ENCODE peak calls at places on chromosomes 3 and 15, in seven cellular contexts. T, E, P, H, W, B and X are unnamed samples.

GRCh38 chr15:41917767-41918430 is 24.0 kb upstream of the SPTBN5 start:
- DNase-seq in E (no peak), H (no peak), T (peak), P (no peak), W (no peak), B (no peak), X (no peak)

GRCh38 chr15:84973492-84974460 is 7.9 kb upstream of the PDE8A start:
- DNase-seq in B (no peak), E (no peak), P (no peak), H (no peak), T (no peak), W (no peak), X (no peak)

GRCh38 chr3:4548769-4549168 is 55.6 kb downstream of the ITPR1 start:
- DNase-seq in B (no peak), H (no peak), P (no peak), E (no peak), W (no peak), T (no peak), X (no peak)

GRCh38 chr3:54969652-54970051 is 41.8 kb upstream of the LRTM1 start:
- DNase-seq in P (no peak), H (no peak), T (no peak), E (no peak), B (no peak), W (no peak), X (no peak)

GRCh38 chr3:186786810-186787375 is 3.5 kb downstream of the EIF4A2 start:
- DNase-seq in H (no peak), E (no peak), W (no peak), P (peak), B (no peak), T (no peak), X (no peak)

GRCh38 chr3:13935494-13936094 is 55.7 kb upstream of the WNT7A start:
- DNase-seq in T (no peak), W (no peak), H (no peak), E (no peak), B (no peak), P (no peak), X (no peak)

GRCh38 chr15:58793862-58794261 is 22.8 kb downstream of the MINDY2 start:
- DNase-seq in B (no peak), H (no peak), P (no peak), T (peak), E (no peak), W (no peak), X (peak)

GRCh38 chr3:55089211-55089610 is 161.4 kb upstream of the LRTM1 start:
- DNase-seq in H (no peak), B (no peak), P (no peak), E (no peak), T (no peak), W (no peak), X (no peak)

GRCh38 chr3:195139876-195140240 is 131.1 kb downstream of the XXYLT1 start:
- DNase-seq in P (no peak), T (peak), E (no peak), W (no peak), B (no peak), H (no peak), X (peak)

GRCh38 chr3:144363856-144364255 is 392.2 kb downstream of the DIPK2A start:
- DNase-seq in B (no peak), E (no peak), W (no peak), H (no peak), T (no peak), P (no peak), X (peak)

GRCh38 chr3:72223116-72223515 is 438.2 kb upstream of the PROK2 start:
- DNase-seq in E (no peak), H (no peak), T (no peak), P (no peak), W (no peak), B (no peak), X (no peak)

GRCh38 chr3:117997201-117998049 is 1037.2 kb downstream of the IGSF11 start:
- DNase-seq in T (peak), H (peak), P (peak), E (peak), B (peak), W (peak), X (peak)

GRCh38 chr3:111473550-111473949 is 68.4 kb upstream of the CD96 start:
- DNase-seq in B (no peak), H (no peak), T (no peak), W (peak), P (no peak), E (no peak), X (no peak)

GRCh38 chr15:85667491-85668424 is 127.0 kb downstream of the KLHL25 start:
- DNase-seq in P (peak), E (no peak), H (no peak), W (no peak), B (no peak), T (peak), X (peak)

GRCh38 chr3:47176582-47176981 is 12.7 kb upstream of the SETD2 start:
- DNase-seq in P (no peak), H (no peak), T (no peak), E (no peak), W (no peak), B (no peak), X (no peak)

GRCh38 chr3:45362768-45363167 is 25.6 kb upstream of the LARS2 start:
- DNase-seq in E (no peak), B (no peak), P (no peak), T (no peak), H (no peak), W (no peak), X (peak)

GRCh38 chr15:72229076-72229946 is 1.7 kb downstream of the PKM start:
- DNase-seq in P (peak), W (no peak), T (no peak), E (peak), H (no peak), B (peak), X (no peak)

GRCh38 chr3:101984356-101984755 is 135.0 kb downstream of the NFKBIZ start:
- DNase-seq in E (no peak), H (no peak), P (no peak), B (no peak), T (no peak), W (no peak), X (peak)

GRCh38 chr3:124972457-124972856 is 37.9 kb upstream of the MUC13 start:
- DNase-seq in W (no peak), H (no peak), E (no peak), T (no peak), P (no peak), B (no peak), X (no peak)

GRCh38 chr3:119294889-119295769 is 946 bp downstream of the ARHGAP31 start:
- DNase-seq in B (peak), E (peak), H (peak), T (no peak), W (no peak), P (peak), X (no peak)

GRCh38 chr3:144394052-144394451 is 422.4 kb downstream of the DIPK2A start:
- DNase-seq in W (no peak), T (peak), P (no peak), H (no peak), B (no peak), E (no peak), X (peak)

GRCh38 chr3:73848173-73848751 is 223.5 kb upstream of the PDZRN3 start:
- DNase-seq in T (no peak), E (no peak), H (peak), W (no peak), P (peak), B (no peak), X (no peak)

GRCh38 chr3:195801251-195802183 is 10.2 kb downstream of the MUC4 start:
- DNase-seq in E (no peak), H (no peak), P (no peak), B (no peak), W (no peak), T (no peak), X (no peak)

GRCh38 chr15:61081028-61081322 is 148.1 kb downstream of the RORA start:
- DNase-seq in E (no peak), W (no peak), P (no peak), T (no peak), H (no peak), B (no peak), X (no peak)

GRCh38 chr3:79618883-79619282 is 148.9 kb downstream of the ROBO1 start:
- DNase-seq in H (no peak), T (peak), E (no peak), W (peak), B (no peak), P (no peak), X (peak)

GRCh38 chr3:184805351-184806038 is 6.5 kb upstream of the VPS8 start:
- DNase-seq in T (no peak), W (no peak), P (no peak), H (peak), E (no peak), B (no peak), X (no peak)

GRCh38 chr15:31467361-31467760 is 140.7 kb downstream of the KLF13 start:
- DNase-seq in B (no peak), T (no peak), E (no peak), H (no peak), W (no peak), P (no peak), X (peak)

GRCh38 chr15:72579814-72580213 is 74.7 kb upstream of the GOLGA6B start:
- DNase-seq in T (no peak), E (no peak), B (no peak), P (no peak), W (no peak), H (no peak), X (no peak)

GRCh38 chr3:153855772-153856171 is 265.4 kb upstream of the ARHGEF26 start:
- DNase-seq in E (no peak), B (no peak), P (peak), H (no peak), T (no peak), W (no peak), X (no peak)

GRCh38 chr3:12643724-12644123 is 20.2 kb downstream of the RAF1 start:
- DNase-seq in B (no peak), P (no peak), W (no peak), H (no peak), E (no peak), T (no peak), X (no peak)

GRCh38 chr15:100495861-100496260 is 32.9 kb downstream of the CERS3 start:
- DNase-seq in E (no peak), H (no peak), B (no peak), T (peak), P (no peak), W (no peak), X (peak)

GRCh38 chr3:108602935-108603294 is 13.4 kb downstream of the DZIP3 start:
- DNase-seq in W (no peak), T (no peak), H (no peak), P (no peak), E (no peak), B (no peak), X (no peak)

GRCh38 chr3:165855581-165855980 is 18.4 kb upstream of the BCHE start:
- DNase-seq in H (no peak), W (no peak), B (no peak), P (no peak), T (peak), E (no peak), X (peak)